ENCODE peak calls at places on chromosomes 3 and 15, in eight cellular contexts. P is C1 segment of cervical spinal cord; X is nucleus accumbens; T is fibroblast of mammary gland; Z is cardiac fibroblast; K is stimulated activated CD4-positive, alpha-beta T cell treated with anti-CD3 and anti-CD28 coated beads, Interleukin-15, amount 100 ng/mL, for 48 hours; B is stimulated activated CD8-positive, alpha-beta memory T cell treated with anti-CD3 and anti-CD28 coated beads, Interleukin-7, amount 100 ng/mL, for 4 hours; O is BJ. U is an unnamed sample.

GRCh38 chr3:160473978-160474377 is 24.4 kb upstream of the TRIM59 start:
- DNase-seq in O (peak; percentile 84), T (peak; percentile 99), B (no peak), P (no peak), X (no peak), Z (peak; percentile 95), K (no peak), U (no peak)

GRCh38 chr15:70777156-70777926 is 14.0 kb upstream of the UACA start:
- DNase-seq in T (peak; percentile 39), O (no peak), X (no peak), P (no peak), K (no peak), B (no peak), Z (peak; percentile 57), U (peak; percentile 61)

GRCh38 chr15:40379853-40380252 is 2.7 kb upstream of the KNSTRN start:
- DNase-seq in X (no peak), O (peak; percentile 85), Z (peak; percentile 99), T (peak; percentile 99), B (no peak), K (no peak), P (no peak), U (no peak)

GRCh38 chr15:78353093-78353492 is 12.9 kb downstream of the CRABP1 start:
- DNase-seq in Z (peak; percentile 27), O (no peak), K (no peak), X (no peak), B (no peak), P (no peak), T (peak; percentile 48), U (no peak)

GRCh38 chr3:38366082-38366481 is 19.5 kb downstream of the XYLB start:
- DNase-seq in K (no peak), T (no peak), B (no peak), P (no peak), O (no peak), Z (no peak), X (no peak), U (no peak)

GRCh38 chr15:80251505-80252280 is at the start of gene CTXND1:
- DNase-seq in Z (no peak), B (no peak), T (no peak), P (no peak), X (peak; percentile 23), K (no peak), O (no peak), U (no peak)

GRCh38 chr3:120093119-120093922 is 926 bp downstream of the GSK3B start:
- DNase-seq in O (peak; percentile 12), P (peak; percentile 17), T (peak; percentile 88), B (no peak), Z (peak; percentile 92), X (peak; percentile 5), K (no peak), U (no peak)

GRCh38 chr15:71195242-71195641 is 80.0 kb downstream of the THSD4 start:
- DNase-seq in B (no peak), P (no peak), Z (peak; percentile 34), T (no peak), K (no peak), O (no peak), X (no peak), U (no peak)

GRCh38 chr15:38389924-38390542 is 63.9 kb upstream of the FAM98B start:
- DNase-seq in O (no peak), B (peak; percentile 26), Z (peak; percentile 77), T (peak; percentile 67), P (no peak), K (peak; percentile 30), X (peak; percentile 9), U (no peak)

GRCh38 chr3:53194218-53195065 is 33.4 kb downstream of the PRKCD start:
- DNase-seq in P (no peak), Z (peak; percentile 35), O (no peak), K (no peak), B (no peak), T (peak; percentile 38), X (no peak), U (no peak)

GRCh38 chr3:48369685-48370329 is 2.2 kb upstream of the FBXW12 start:
- DNase-seq in K (no peak), Z (no peak), O (no peak), B (no peak), T (no peak), P (no peak), X (no peak), U (no peak)

GRCh38 chr3:189167027-189167766 is 4.6 kb upstream of the TPRG1 start:
- DNase-seq in B (no peak), O (no peak), P (no peak), Z (no peak), X (no peak), T (no peak), K (no peak), U (no peak)

GRCh38 chr15:57090460-57090859 is 172.0 kb downstream of the TCF12 start:
- DNase-seq in T (peak; percentile 20), X (no peak), Z (no peak), K (no peak), P (no peak), O (no peak), B (no peak), U (no peak)

GRCh38 chr15:63122002-63122893 is 587 bp downstream of the LACTB start:
- DNase-seq in T (peak; percentile 52), P (peak; percentile 80), K (peak; percentile 27), Z (peak; percentile 86), X (peak; percentile 68), O (no peak), B (peak; percentile 28), U (peak; percentile 98)

GRCh38 chr3:175573226-175573625 is 714.1 kb downstream of the NAALADL2 start:
- DNase-seq in K (no peak), Z (no peak), P (no peak), B (no peak), O (peak; percentile 16), X (no peak), T (no peak), U (no peak)

GRCh38 chr3:32202496-32202895 is 36.0 kb upstream of the CMTM8 start:
- DNase-seq in T (peak; percentile 22), P (no peak), Z (peak; percentile 25), X (no peak), K (no peak), B (no peak), O (no peak), U (no peak)

GRCh38 chr15:29920515-29920914 is 98.2 kb upstream of the TJP1 start:
- DNase-seq in P (no peak), K (no peak), T (peak; percentile 28), X (peak; percentile 72), O (no peak), Z (no peak), B (no peak), U (no peak)

GRCh38 chr3:160801386-160802118 is 45.5 kb downstream of the PPM1L start:
- DNase-seq in K (peak; percentile 26), O (no peak), T (peak; percentile 74), P (peak; percentile 6), X (no peak), B (peak; percentile 5), Z (peak; percentile 87), U (peak; percentile 82)

GRCh38 chr3:113531826-113532697 is at the start of gene SIDT1:
- DNase-seq in O (no peak), B (peak; percentile 59), P (no peak), X (peak; percentile 14), K (peak; percentile 52), Z (no peak), T (no peak), U (no peak)

GRCh38 chr3:190302209-190302885 is 19.9 kb downstream of the CLDN1 start:
- DNase-seq in X (no peak), T (no peak), Z (peak; percentile 60), B (no peak), P (no peak), K (no peak), O (no peak), U (no peak)

GRCh38 chr15:42932833-42933515 is 12.4 kb upstream of the TTBK2 start:
- DNase-seq in Z (no peak), O (no peak), T (no peak), K (no peak), B (no peak), X (no peak), P (no peak), U (no peak)

GRCh38 chr3:193942516-193943055 is 193.4 kb upstream of the HES1 start:
- DNase-seq in K (no peak), T (no peak), P (no peak), O (no peak), Z (no peak), X (no peak), B (no peak), U (no peak)

GRCh38 chr3:159619341-159619885 is 369.2 kb upstream of the IL12A start:
- DNase-seq in T (peak; percentile 60), B (no peak), Z (peak; percentile 79), K (no peak), P (no peak), X (no peak), O (peak; percentile 57), U (no peak)

GRCh38 chr3:20099020-20099539 is 58.8 kb downstream of the KAT2B start:
- DNase-seq in K (no peak), O (no peak), Z (no peak), X (no peak), B (no peak), T (no peak), P (no peak), U (no peak)

GRCh38 chr3:46871222-46871621 is 6.3 kb upstream of the PTH1R start:
- DNase-seq in T (no peak), B (no peak), X (no peak), K (no peak), O (no peak), Z (no peak), P (no peak), U (no peak)

GRCh38 chr3:43043071-43043766 is 62.7 kb downstream of the POMGNT2 start:
- DNase-seq in X (no peak), O (no peak), T (peak; percentile 38), B (no peak), K (no peak), Z (peak; percentile 13), P (no peak), U (no peak)

GRCh38 chr3:128006471-128007424 is 45.5 kb upstream of the SEC61A1 start:
- DNase-seq in T (peak; percentile 34), O (no peak), B (no peak), P (no peak), X (no peak), K (no peak), Z (peak; percentile 50), U (no peak)

U was measured in CD14-positive monocyte.